ENCODE peak calls at places on chromosome 7, in six cellular contexts. L is Panc1, J is colonic mucosa, M is OCI-LY7, B is gastrocnemius medialis, I is heart left ventricle. O is an unnamed sample. For H3K36me3, the result is how much of the 10 kb centered on the place peaks cover.

GRCh38 chr7:153832160-153832559 is 220.0 kb upstream of the DPP6 start:
- DNase-seq in L (no peak), J (no peak), M (no peak), B (no peak), I (no peak), O (no peak)

GRCh38 chr7:37943905-37944736 is 23.7 kb downstream of the EPDR1 start:
- DNase-seq in L (no peak), J (no peak), M (no peak), B (no peak), I (no peak), O (no peak)

GRCh38 chr7:105044449-105045081 is 30.6 kb downstream of the KMT2E start:
- DNase-seq in L (no peak), J (no peak), M (no peak), B (no peak), I (no peak), O (no peak)

GRCh38 chr7:14754631-14755030 is 147.9 kb downstream of the DGKB start:
- DNase-seq in L (no peak), J (no peak), M (no peak), B (no peak), I (no peak), O (no peak)

GRCh38 chr7:13017325-13017853 is 330.0 kb downstream of the ARL4A start:
- DNase-seq in L (no peak), J (no peak), M (no peak), B (no peak), I (no peak), O (peak)

GRCh38 chr7:1940402-1940786 is 270.3 kb downstream of the ELFN1 start:
- DNase-seq in L (no peak), J (peak), M (peak), B (peak), I (peak), O (no peak)

GRCh38 chr7:157841757-157842390 is 505.1 kb downstream of the DNAJB6 start:
- DNase-seq in L (no peak), J (no peak), M (no peak), B (no peak), I (no peak), O (peak)

GRCh38 chr7:78327718-78328117 is 529.1 kb downstream of the PHTF2 start:
- DNase-seq in L (no peak), J (no peak), M (no peak), B (no peak), I (no peak), O (no peak)

GRCh38 chr7:105837765-105838241 is 38.6 kb downstream of the ATXN7L1 start:
- DNase-seq in L (no peak), J (no peak), M (no peak), B (peak), I (no peak), O (peak)

GRCh38 chr7:102273749-102274712 is 12.6 kb upstream of the SH2B2 start:
- DNase-seq in L (peak), J (peak), M (peak), B (no peak), I (no peak), O (no peak)

GRCh38 chr7:29113384-29114102 is 32.8 kb downstream of the CPVL start:
- DNase-seq in L (peak), J (peak), M (peak), B (no peak), I (no peak), O (no peak)

GRCh38 chr7:16891338-16891737 is 9.6 kb upstream of the AGR3 start:
- DNase-seq in L (peak), J (peak), M (peak), B (no peak), I (no peak), O (no peak)

GRCh38 chr7:12294701-12295100 is 83.6 kb downstream of the TMEM106B start:
- DNase-seq in L (no peak), J (no peak), M (no peak), B (no peak), I (no peak), O (no peak)

GRCh38 chr7:7190142-7190541 is 7.8 kb downstream of the C1GALT1 start:
- DNase-seq in L (no peak), J (no peak), M (no peak), B (no peak), I (no peak), O (no peak)

GRCh38 chr7:155721056-155721455 is 76.6 kb downstream of the RBM33 start:
- DNase-seq in L (no peak), J (no peak), M (peak), B (no peak), I (no peak), O (no peak)

GRCh38 chr7:15326044-15326644 is 235.7 kb downstream of the AGMO start:
- DNase-seq in L (peak), J (no peak), M (peak), B (no peak), I (no peak), O (peak)

GRCh38 chr7:132577206-132578049 is 1.2 kb upstream of the PLXNA4 start:
- DNase-seq in L (no peak), J (peak), M (no peak), B (peak), I (peak), O (peak)

GRCh38 chr7:149415391-149416068 is 45.3 kb downstream of the ZNF777 start:
- DNase-seq in L (no peak), J (no peak), M (no peak), B (no peak), I (no peak), O (no peak)
- H3K4me3 ChIP-seq in L (no peak), J (no peak), M (no peak), B (peak), I (peak), O (peak)

DNA sequence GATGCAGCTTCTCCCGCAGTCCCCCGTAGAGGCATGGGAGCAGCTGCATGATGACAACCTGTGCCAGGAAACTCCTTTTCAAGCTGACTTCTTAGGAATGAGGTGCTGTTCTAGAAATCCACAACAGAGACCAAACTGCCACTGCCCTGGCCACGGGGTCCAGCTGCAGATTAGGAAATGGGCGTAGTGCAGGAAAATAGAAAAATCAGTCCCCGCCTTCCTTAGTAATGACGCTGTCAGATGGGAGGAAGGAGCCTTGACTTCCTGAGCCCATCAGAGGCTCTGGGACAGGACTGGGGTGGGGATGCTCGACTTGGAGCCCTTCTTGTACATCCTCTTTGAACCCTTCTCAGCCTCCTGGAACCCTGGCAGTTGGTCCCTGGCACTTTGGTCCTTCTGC is 227.8 kb upstream of the GRB10 start:
- DNase-seq in L (no peak), J (no peak), M (no peak), B (no peak), I (peak), O (no peak)
- H3K36me3 ChIP-seq in L (under half), J (under half), M (under half), B (under half), I (under half), O (under half)

GRCh38 chr7:32293833-32294232 is 196.3 kb downstream of the LSM5 start:
- DNase-seq in L (no peak), J (no peak), M (no peak), B (no peak), I (no peak), O (no peak)

GRCh38 chr7:32299133-32299702 is 191.0 kb downstream of the LSM5 start:
- DNase-seq in L (no peak), J (no peak), M (no peak), B (no peak), I (peak), O (no peak)

GRCh38 chr7:32301427-32301826 is 188.8 kb downstream of the LSM5 start:
- DNase-seq in L (no peak), J (no peak), M (no peak), B (no peak), I (no peak), O (no peak)

GRCh38 chr7:32298403-32299132 is 191.6 kb downstream of the LSM5 start:
- DNase-seq in L (no peak), J (no peak), M (no peak), B (no peak), I (no peak), O (no peak)
- H3K4me3 ChIP-seq in L (no peak), J (peak), M (no peak), B (peak), I (peak), O (peak)

GRCh38 chr7:5350600-5351385 is 68.0 kb downstream of the SLC29A4 start:
- DNase-seq in L (no peak), J (no peak), M (no peak), B (no peak), I (no peak), O (no peak)
- H3K36me3 ChIP-seq in L (under half), J (under half), M (under half), B (under half), I (half or more), O (under half)

DNA sequence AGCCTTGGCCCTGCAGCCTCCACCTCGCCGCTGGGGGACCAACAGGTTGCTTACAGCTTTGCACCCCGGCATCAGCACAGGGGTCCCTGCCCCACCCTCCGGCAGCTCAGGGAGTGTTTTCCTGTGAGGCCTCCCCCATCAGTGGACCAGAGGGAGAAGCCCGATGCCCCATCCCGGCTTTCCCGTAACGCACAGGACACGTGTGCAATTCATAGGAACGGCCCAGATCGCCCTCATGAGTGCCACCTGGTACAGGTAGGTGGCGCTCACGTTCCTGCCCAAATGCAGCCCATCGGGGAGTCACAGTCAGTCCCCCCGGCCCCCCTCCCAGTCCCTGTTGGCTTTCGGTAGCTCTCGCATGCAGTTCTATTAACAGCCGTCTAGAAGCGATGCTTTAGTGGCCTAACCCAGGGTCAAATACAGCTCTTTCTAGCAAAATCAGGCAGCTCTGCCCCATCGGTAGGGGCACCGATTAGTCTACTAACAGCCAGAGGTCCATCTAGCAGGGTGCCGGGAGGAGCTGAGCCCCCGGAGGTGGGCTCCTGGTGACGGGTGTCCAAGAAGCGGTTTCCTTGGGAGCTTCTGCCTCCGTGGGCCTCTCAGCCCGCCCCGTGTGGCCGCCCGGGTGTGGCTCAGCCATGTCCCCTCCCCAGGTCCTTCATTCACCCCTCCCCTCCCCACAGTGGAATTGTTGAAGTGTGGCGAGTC is 48.4 kb upstream of the GTF2IRD1 start:
- DNase-seq in L (no peak), J (no peak), M (peak), B (no peak), I (no peak), O (peak)
- H3K4me3 ChIP-seq in L (no peak), J (no peak), M (no peak), B (no peak), I (no peak), O (no peak)

GRCh38 chr7:67021260-67021659 is 24.6 kb downstream of the TYW1 start:
- DNase-seq in L (no peak), J (no peak), M (no peak), B (no peak), I (no peak), O (no peak)
- H3K36me3 ChIP-seq in L (under half), J (under half), M (half or more), B (under half), I (half or more), O (under half)

DNA sequence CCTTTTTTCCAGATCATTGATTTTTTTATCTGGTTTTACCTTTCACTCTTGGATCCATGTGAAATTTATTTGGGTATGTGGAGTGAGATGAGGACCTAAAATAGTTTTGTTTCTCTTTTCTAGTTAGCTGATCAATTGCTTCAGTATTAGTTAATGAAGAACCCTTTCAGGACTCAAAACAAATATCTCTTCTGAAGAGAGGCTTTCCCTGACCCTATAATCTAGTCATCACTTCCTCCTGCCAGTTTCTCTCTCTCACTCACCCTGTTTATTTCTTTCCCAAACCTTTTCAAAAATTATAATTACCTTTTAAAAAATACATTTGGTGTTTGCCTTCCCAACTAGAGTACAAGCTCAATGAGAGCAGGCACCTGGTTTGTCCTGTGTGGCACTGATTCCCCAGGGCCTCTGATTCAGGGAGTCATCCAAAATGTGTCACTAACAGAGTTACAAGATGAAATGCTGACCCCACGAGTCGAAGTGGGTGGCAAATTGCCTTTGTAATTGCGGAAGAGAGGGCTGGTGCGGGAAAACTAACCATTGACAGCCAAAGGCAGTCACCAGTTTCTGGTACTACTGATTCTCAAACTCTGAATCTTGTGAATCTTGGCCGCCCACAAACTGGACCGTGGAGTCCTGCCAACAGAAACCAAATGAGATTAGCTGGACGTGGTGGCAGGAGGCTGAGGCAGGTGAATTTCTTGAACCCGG is 2.4 kb downstream of the TMEM140 start:
- DNase-seq in L (no peak), J (no peak), M (no peak), B (peak), I (no peak), O (no peak)
- H3K4me3 ChIP-seq in L (no peak), J (no peak), M (no peak), B (peak), I (peak), O (no peak)

DNA sequence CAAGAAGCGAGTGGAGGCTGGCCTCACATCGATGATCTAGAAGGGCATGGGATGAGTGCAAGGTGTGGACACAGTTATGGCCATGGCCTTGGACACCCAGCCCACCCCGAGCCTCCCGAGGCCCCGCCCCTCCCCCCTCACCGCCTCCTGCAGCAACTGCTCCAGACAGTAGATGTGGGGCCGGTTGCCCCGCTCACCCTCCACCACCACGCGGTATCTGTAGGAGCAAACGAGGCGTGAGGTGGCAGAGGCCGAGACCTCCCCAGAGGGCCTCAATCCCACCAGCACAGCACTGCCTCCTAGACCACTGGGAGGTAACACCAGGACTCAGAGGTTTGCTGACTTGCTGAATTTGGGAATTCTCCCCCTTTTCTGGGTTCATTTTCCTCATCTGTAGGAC is 37.6 kb downstream of the SLC29A4 start:
- DNase-seq in L (no peak), J (no peak), M (no peak), B (no peak), I (no peak), O (no peak)
- H3K36me3 ChIP-seq in L (under half), J (under half), M (under half), B (half or more), I (half or more), O (under half)

DNA sequence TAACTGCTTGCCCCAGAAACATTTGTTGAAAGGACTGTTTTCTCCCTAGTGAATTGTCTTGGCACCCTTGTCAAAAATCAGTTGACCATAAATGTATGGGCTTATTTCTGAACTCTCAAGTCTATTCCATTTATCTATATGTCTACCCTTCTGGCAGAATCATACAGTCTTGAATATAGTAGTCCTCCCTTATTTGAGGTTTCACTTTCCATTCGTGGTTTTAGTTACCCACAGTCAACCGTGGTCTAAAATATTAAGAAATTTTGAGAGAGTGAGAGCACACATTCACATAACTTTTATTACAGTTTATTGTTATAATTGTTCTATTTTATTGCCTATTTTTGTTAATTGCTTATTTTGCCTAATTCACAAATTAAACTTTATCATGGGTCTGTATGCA is 17.4 kb upstream of the CEP41 start:
- DNase-seq in L (no peak), J (no peak), M (no peak), B (no peak), I (no peak), O (no peak)
- H3K4me3 ChIP-seq in L (no peak), J (no peak), M (no peak), B (no peak), I (no peak), O (no peak)